ENCODE peak calls at places on chromosomes 4 and X, in four cellular contexts. Y is coronary artery, O is WTC11, D is PC-9. R is an unnamed sample.

GRCh38 chr4:6464842-6465588 is 7.4 kb downstream of the PPP2R2C start:
- DNase-seq in O (no peak), D (no peak), Y (peak; percentile 19), R (no peak)

GRCh38 chrX:69133561-69134542 is 31.4 kb downstream of the PJA1 start:
- DNase-seq in O (peak; percentile 63), Y (no peak), D (peak; percentile 68), R (peak; percentile 57)

GRCh38 chr4:76601791-76602190 is 166.8 kb downstream of the SHROOM3 start:
- DNase-seq in D (no peak), Y (no peak), O (no peak), R (no peak)

GRCh38 chrX:40470830-40471429 is 109.8 kb upstream of the ATP6AP2 start:
- DNase-seq in O (no peak), Y (no peak), D (no peak), R (no peak)

GRCh38 chr4:4412661-4413372 is 25.9 kb downstream of the NSG1 start:
- DNase-seq in D (no peak), O (no peak), Y (no peak), R (no peak)

GRCh38 chrX:124501566-124501965 is 155.2 kb downstream of the SH2D1A start:
- DNase-seq in O (no peak), D (no peak), Y (no peak), R (no peak)

GRCh38 chr4:185134176-185134869 is 8.7 kb upstream of the SLC25A4 start:
- DNase-seq in Y (no peak), O (no peak), D (no peak), R (peak; percentile 30)

GRCh38 chrX:79452879-79453278 is 85.7 kb upstream of the ITM2A start:
- DNase-seq in Y (no peak), D (no peak), O (no peak), R (no peak)

GRCh38 chr4:185683896-185684295 is 128.1 kb downstream of the SORBS2 start:
- DNase-seq in Y (no peak), O (no peak), D (no peak), R (no peak)

GRCh38 chr4:170538821-170539473 is 449.2 kb upstream of the AADAT start:
- DNase-seq in O (no peak), Y (no peak), D (no peak), R (no peak)

GRCh38 chrX:76029385-76029784 is 143.5 kb upstream of the PBDC1 start:
- DNase-seq in O (no peak), Y (no peak), D (no peak), R (no peak)

GRCh38 chrX:107674480-107675364 is 46.4 kb downstream of the PRPS1 start:
- DNase-seq in O (no peak), D (peak; percentile 19), Y (peak; percentile 91), R (no peak)

GRCh38 chr4:40205259-40206198 is 8.7 kb downstream of the RHOH start:
- DNase-seq in Y (no peak), O (no peak), D (no peak), R (no peak)

GRCh38 chr4:162116085-162116784 is 47.6 kb downstream of the FSTL5 start:
- DNase-seq in O (no peak), D (no peak), Y (no peak), R (no peak)

GRCh38 chr4:179353791-179354190 is 1911.6 kb upstream of the AGA start:
- DNase-seq in O (no peak), D (no peak), Y (no peak), R (peak; percentile 6)

R was measured in A172.